ENCODE peak calls at places on chromosomes 12 and 14, in ten cellular contexts. One of them, this sample, is unnamed.
A peak's percentile ranks its signal among the peaks of the same experiment; 100 is the strongest.

GRCh38 chr12:66004922-66005703 is 125.4 kb downstream of the LLPH start:
- DNase-seq in ovary: no peak
- DNase-seq in upper lobe of right lung: no peak
- DNase-seq in astrocyte of the spinal cord: no peak
- DNase-seq in A673: no peak
- DNase-seq in heart left ventricle: no peak
- DNase-seq in right lobe of liver: no peak
- DNase-seq in epithelial cell of esophagus: no peak
- DNase-seq in choroid plexus epithelial cell: no peak
- DNase-seq in bronchial epithelial cell: no peak
- DNase-seq in this sample: no peak

GRCh38 chr14:81314443-81315175 is 85.5 kb downstream of the STON2 start:
- DNase-seq in ovary: no peak
- DNase-seq in upper lobe of right lung: no peak
- DNase-seq in astrocyte of the spinal cord: no peak
- DNase-seq in A673: no peak
- DNase-seq in heart left ventricle: no peak
- DNase-seq in right lobe of liver: no peak
- DNase-seq in epithelial cell of esophagus: no peak
- DNase-seq in choroid plexus epithelial cell: no peak
- DNase-seq in bronchial epithelial cell: no peak
- DNase-seq in this sample: no peak

GRCh38 chr14:69712217-69712565 is 54.8 kb upstream of the SRSF5 start:
- DNase-seq in ovary: no peak
- DNase-seq in upper lobe of right lung: no peak
- DNase-seq in astrocyte of the spinal cord: peak; percentile 28
- DNase-seq in A673: no peak
- DNase-seq in heart left ventricle: no peak
- DNase-seq in right lobe of liver: no peak
- DNase-seq in epithelial cell of esophagus: no peak
- DNase-seq in choroid plexus epithelial cell: no peak
- DNase-seq in bronchial epithelial cell: no peak
- DNase-seq in this sample: no peak

GRCh38 chr14:71607056-71607455 is 325.2 kb upstream of the RGS6 start:
- DNase-seq in ovary: no peak
- DNase-seq in upper lobe of right lung: no peak
- DNase-seq in astrocyte of the spinal cord: no peak
- DNase-seq in A673: no peak
- DNase-seq in heart left ventricle: no peak
- DNase-seq in right lobe of liver: no peak
- DNase-seq in epithelial cell of esophagus: no peak
- DNase-seq in choroid plexus epithelial cell: no peak
- DNase-seq in bronchial epithelial cell: no peak
- DNase-seq in this sample: no peak

GRCh38 chr12:750356-751191 is 1.8 kb upstream of the WNK1 start:
- DNase-seq in ovary: no peak
- DNase-seq in upper lobe of right lung: no peak
- DNase-seq in astrocyte of the spinal cord: no peak
- DNase-seq in A673: no peak
- DNase-seq in heart left ventricle: no peak
- DNase-seq in right lobe of liver: no peak
- DNase-seq in epithelial cell of esophagus: no peak
- DNase-seq in choroid plexus epithelial cell: no peak
- DNase-seq in bronchial epithelial cell: no peak
- DNase-seq in this sample: no peak

GRCh38 chr12:13165578-13166120 is 30.9 kb upstream of the EMP1 start:
- DNase-seq in ovary: peak; percentile 54
- DNase-seq in upper lobe of right lung: peak; percentile 84
- DNase-seq in astrocyte of the spinal cord: peak; percentile 81
- DNase-seq in A673: no peak
- DNase-seq in heart left ventricle: peak; percentile 83
- DNase-seq in right lobe of liver: peak; percentile 79
- DNase-seq in epithelial cell of esophagus: peak; percentile 99
- DNase-seq in choroid plexus epithelial cell: peak; percentile 81
- DNase-seq in bronchial epithelial cell: peak; percentile 99
- DNase-seq in this sample: peak; percentile 66

GRCh38 chr12:43131304-43131703 is 420.7 kb downstream of the ADAMTS20 start:
- DNase-seq in ovary: no peak
- DNase-seq in upper lobe of right lung: no peak
- DNase-seq in astrocyte of the spinal cord: no peak
- DNase-seq in A673: no peak
- DNase-seq in heart left ventricle: no peak
- DNase-seq in right lobe of liver: no peak
- DNase-seq in epithelial cell of esophagus: no peak
- DNase-seq in choroid plexus epithelial cell: no peak
- DNase-seq in bronchial epithelial cell: no peak
- DNase-seq in this sample: no peak

GRCh38 chr14:53368714-53369191 is 215.6 kb upstream of the DDHD1 start:
- DNase-seq in ovary: no peak
- DNase-seq in upper lobe of right lung: no peak
- DNase-seq in astrocyte of the spinal cord: peak; percentile 80
- DNase-seq in A673: no peak
- DNase-seq in heart left ventricle: no peak
- DNase-seq in right lobe of liver: no peak
- DNase-seq in epithelial cell of esophagus: no peak
- DNase-seq in choroid plexus epithelial cell: peak; percentile 67
- DNase-seq in bronchial epithelial cell: peak; percentile 38
- DNase-seq in this sample: peak; percentile 81

GRCh38 chr14:49105512-49105911 is 480.7 kb downstream of the RPS29 start:
- DNase-seq in ovary: no peak
- DNase-seq in upper lobe of right lung: no peak
- DNase-seq in astrocyte of the spinal cord: no peak
- DNase-seq in A673: no peak
- DNase-seq in heart left ventricle: no peak
- DNase-seq in right lobe of liver: no peak
- DNase-seq in epithelial cell of esophagus: no peak
- DNase-seq in choroid plexus epithelial cell: no peak
- DNase-seq in bronchial epithelial cell: no peak
- DNase-seq in this sample: no peak

GRCh38 chr12:31887109-31887811 is 72.0 kb upstream of the RESF1 start:
- DNase-seq in ovary: no peak
- DNase-seq in upper lobe of right lung: no peak
- DNase-seq in astrocyte of the spinal cord: no peak
- DNase-seq in A673: no peak
- DNase-seq in heart left ventricle: no peak
- DNase-seq in right lobe of liver: no peak
- DNase-seq in epithelial cell of esophagus: no peak
- DNase-seq in choroid plexus epithelial cell: no peak
- DNase-seq in bronchial epithelial cell: no peak
- DNase-seq in this sample: no peak

GRCh38 chr12:26514364-26514763 is 318.6 kb downstream of the ITPR2 start:
- DNase-seq in ovary: no peak
- DNase-seq in upper lobe of right lung: no peak
- DNase-seq in astrocyte of the spinal cord: no peak
- DNase-seq in A673: no peak
- DNase-seq in heart left ventricle: no peak
- DNase-seq in right lobe of liver: no peak
- DNase-seq in epithelial cell of esophagus: no peak
- DNase-seq in choroid plexus epithelial cell: no peak
- DNase-seq in bronchial epithelial cell: no peak
- DNase-seq in this sample: no peak

DNA sequence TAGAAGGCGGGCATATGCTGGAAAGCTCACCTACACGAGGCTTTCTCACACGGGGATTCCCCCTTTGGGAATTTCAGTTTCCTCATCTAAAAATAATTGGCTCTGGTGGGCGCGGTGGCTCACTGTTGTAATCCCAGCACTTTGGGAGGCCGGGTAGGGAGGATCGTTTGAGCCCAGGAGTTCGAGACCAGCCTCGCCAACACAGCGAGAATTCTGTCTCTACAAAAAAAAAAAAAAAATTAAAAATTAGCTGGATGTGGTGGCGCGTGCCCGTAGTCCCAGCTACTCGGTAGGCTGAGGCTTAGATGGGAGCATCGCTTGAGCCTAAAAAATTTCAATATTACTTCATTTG is 400 bp upstream of the NDUFA12 start:
- DNase-seq in ovary: no peak
- DNase-seq in upper lobe of right lung: no peak
- DNase-seq in astrocyte of the spinal cord: no peak
- DNase-seq in A673: no peak
- DNase-seq in heart left ventricle: no peak
- DNase-seq in right lobe of liver: no peak
- DNase-seq in epithelial cell of esophagus: no peak
- DNase-seq in choroid plexus epithelial cell: no peak
- DNase-seq in bronchial epithelial cell: no peak
- DNase-seq in this sample: no peak
- H3K4me3 ChIP-seq in ovary: peak overlapping the region; percentile 74
- H3K4me3 ChIP-seq in upper lobe of right lung: peak overlapping the region; percentile 87
- H3K4me3 ChIP-seq in astrocyte of the spinal cord: peak overlapping the region; percentile 78
- H3K4me3 ChIP-seq in A673: peak overlapping the region; percentile 71
- H3K4me3 ChIP-seq in heart left ventricle: peak overlapping the region; percentile 83
- H3K4me3 ChIP-seq in right lobe of liver: peak overlapping the region; percentile 89
- H3K4me3 ChIP-seq in epithelial cell of esophagus: peak overlapping the region; percentile 99
- H3K4me3 ChIP-seq in choroid plexus epithelial cell: peak overlapping the region; percentile 86
- H3K4me3 ChIP-seq in bronchial epithelial cell: peak overlapping the region; percentile 78
- H3K4me3 ChIP-seq in this sample: peak overlapping the region; percentile 73

GRCh38 chr12:120855823-120856589 is 48.2 kb downstream of the SPPL3 start:
- DNase-seq in ovary: no peak
- DNase-seq in upper lobe of right lung: no peak
- DNase-seq in astrocyte of the spinal cord: no peak
- DNase-seq in A673: no peak
- DNase-seq in heart left ventricle: no peak
- DNase-seq in right lobe of liver: no peak
- DNase-seq in epithelial cell of esophagus: no peak
- DNase-seq in choroid plexus epithelial cell: no peak
- DNase-seq in bronchial epithelial cell: no peak
- DNase-seq in this sample: no peak

GRCh38 chr12:120853188-120853587 is 51.0 kb downstream of the SPPL3 start:
- DNase-seq in ovary: no peak
- DNase-seq in upper lobe of right lung: no peak
- DNase-seq in astrocyte of the spinal cord: no peak
- DNase-seq in A673: no peak
- DNase-seq in heart left ventricle: no peak
- DNase-seq in right lobe of liver: no peak
- DNase-seq in epithelial cell of esophagus: no peak
- DNase-seq in choroid plexus epithelial cell: peak; percentile 68
- DNase-seq in bronchial epithelial cell: peak; percentile 42
- DNase-seq in this sample: no peak

GRCh38 chr12:120858306-120859088 is 45.7 kb downstream of the SPPL3 start:
- DNase-seq in ovary: no peak
- DNase-seq in upper lobe of right lung: no peak
- DNase-seq in astrocyte of the spinal cord: no peak
- DNase-seq in A673: no peak
- DNase-seq in heart left ventricle: no peak
- DNase-seq in right lobe of liver: no peak
- DNase-seq in epithelial cell of esophagus: no peak
- DNase-seq in choroid plexus epithelial cell: no peak
- DNase-seq in bronchial epithelial cell: no peak
- DNase-seq in this sample: no peak

GRCh38 chr12:120854804-120855203 is 49.4 kb downstream of the SPPL3 start:
- DNase-seq in ovary: no peak
- DNase-seq in upper lobe of right lung: no peak
- DNase-seq in astrocyte of the spinal cord: no peak
- DNase-seq in A673: no peak
- DNase-seq in heart left ventricle: no peak
- DNase-seq in right lobe of liver: no peak
- DNase-seq in epithelial cell of esophagus: no peak
- DNase-seq in choroid plexus epithelial cell: no peak
- DNase-seq in bronchial epithelial cell: no peak
- DNase-seq in this sample: no peak

GRCh38 chr12:120856980-120857379 is 47.2 kb downstream of the SPPL3 start:
- DNase-seq in ovary: no peak
- DNase-seq in upper lobe of right lung: no peak
- DNase-seq in astrocyte of the spinal cord: no peak
- DNase-seq in A673: peak; percentile 26
- DNase-seq in heart left ventricle: no peak
- DNase-seq in right lobe of liver: no peak
- DNase-seq in epithelial cell of esophagus: peak; percentile 41
- DNase-seq in choroid plexus epithelial cell: no peak
- DNase-seq in bronchial epithelial cell: peak; percentile 29
- DNase-seq in this sample: no peak
- TF ChIP-seq CTCF in ovary: no peak
- TF ChIP-seq CTCF in upper lobe of right lung: peak; percentile 38
- TF ChIP-seq CTCF in astrocyte of the spinal cord: peak; percentile 35
- TF ChIP-seq CTCF in A673: peak; percentile 37
- TF ChIP-seq CTCF in heart left ventricle: peak; percentile 33
- TF ChIP-seq CTCF in right lobe of liver: peak; percentile 37
- TF ChIP-seq CTCF in epithelial cell of esophagus: peak; percentile 49
- TF ChIP-seq CTCF in choroid plexus epithelial cell: peak; percentile 63
- TF ChIP-seq CTCF in bronchial epithelial cell: peak; percentile 46
- TF ChIP-seq CTCF in this sample: peak; percentile 48

DNA sequence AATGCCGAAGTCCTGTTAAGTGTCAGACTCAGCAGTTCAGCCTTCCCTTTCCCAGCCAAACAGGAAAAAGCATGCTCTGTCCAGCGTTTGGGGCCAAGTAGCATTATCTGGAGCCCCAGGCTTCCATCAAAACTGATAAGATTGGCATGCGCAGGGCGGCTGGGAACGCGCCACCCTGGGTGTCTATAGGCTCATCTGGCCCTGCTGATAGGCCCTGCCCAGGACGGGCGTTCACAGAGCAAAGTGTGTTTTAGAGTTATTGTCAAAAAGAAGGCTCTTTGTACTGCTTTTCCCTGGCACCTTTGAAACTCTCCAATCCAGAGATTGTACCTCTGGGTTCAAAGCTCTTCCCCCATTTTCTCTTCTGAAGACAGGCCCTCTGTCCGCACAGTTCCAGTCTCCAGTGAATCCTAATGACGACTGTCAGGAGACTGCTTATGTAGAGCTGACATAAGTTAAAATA is at the start of gene ART4:
- DNase-seq in ovary: no peak
- DNase-seq in upper lobe of right lung: no peak
- DNase-seq in astrocyte of the spinal cord: no peak
- DNase-seq in A673: no peak
- DNase-seq in heart left ventricle: peak; percentile 49
- DNase-seq in right lobe of liver: peak; percentile 85
- DNase-seq in epithelial cell of esophagus: no peak
- DNase-seq in choroid plexus epithelial cell: no peak
- DNase-seq in bronchial epithelial cell: no peak
- DNase-seq in this sample: no peak
- H3K4me3 ChIP-seq in ovary: no peak within 1 kb of the TSS
- H3K4me3 ChIP-seq in upper lobe of right lung: peak within 1 kb of the TSS; percentile 25
- H3K4me3 ChIP-seq in astrocyte of the spinal cord: no peak within 1 kb of the TSS
- H3K4me3 ChIP-seq in A673: no peak within 1 kb of the TSS
- H3K4me3 ChIP-seq in heart left ventricle: no peak within 1 kb of the TSS
- H3K4me3 ChIP-seq in right lobe of liver: peak within 1 kb of the TSS; percentile 40
- H3K4me3 ChIP-seq in epithelial cell of esophagus: no peak within 1 kb of the TSS
- H3K4me3 ChIP-seq in choroid plexus epithelial cell: no peak within 1 kb of the TSS
- H3K4me3 ChIP-seq in bronchial epithelial cell: no peak within 1 kb of the TSS
- H3K4me3 ChIP-seq in this sample: no peak within 1 kb of the TSS

DNA sequence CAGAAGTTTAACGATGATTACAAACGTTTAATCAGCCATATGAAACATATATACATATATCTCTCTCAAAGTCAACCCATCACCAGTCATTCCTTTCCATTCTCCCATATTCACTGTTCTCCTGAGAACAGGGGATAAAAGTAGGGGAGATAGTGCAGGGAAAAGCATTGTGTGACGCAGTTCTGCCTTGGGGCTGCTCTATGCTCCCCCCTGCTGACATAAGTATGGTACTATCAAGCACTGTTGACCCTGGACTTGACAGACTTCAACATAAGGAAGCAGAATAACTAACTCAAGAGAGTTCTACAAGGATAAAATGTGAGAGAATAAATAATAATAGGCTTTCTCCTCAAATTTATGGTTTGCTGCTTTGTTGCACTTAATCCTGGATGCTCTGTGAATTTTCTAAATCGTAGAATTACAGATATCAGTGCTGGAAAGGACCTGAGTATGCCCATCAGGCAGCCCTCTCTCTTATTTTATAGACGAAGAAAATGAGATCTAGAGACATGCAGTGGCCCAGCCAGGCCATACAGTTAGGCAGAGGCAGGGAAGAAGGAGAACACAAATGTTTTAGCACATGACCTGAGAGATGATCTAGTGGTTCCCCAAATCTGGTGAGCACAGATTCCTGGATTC is 87.2 kb downstream of the SCN8A start:
- DNase-seq in ovary: no peak
- DNase-seq in upper lobe of right lung: no peak
- DNase-seq in astrocyte of the spinal cord: peak; percentile 54
- DNase-seq in A673: peak; percentile 76
- DNase-seq in heart left ventricle: no peak
- DNase-seq in right lobe of liver: no peak
- DNase-seq in epithelial cell of esophagus: peak; percentile 70
- DNase-seq in choroid plexus epithelial cell: peak; percentile 68
- DNase-seq in bronchial epithelial cell: peak; percentile 58
- DNase-seq in this sample: no peak
- TF ChIP-seq CTCF in ovary: no peak
- TF ChIP-seq CTCF in upper lobe of right lung: peak; percentile 64
- TF ChIP-seq CTCF in astrocyte of the spinal cord: peak; percentile 80
- TF ChIP-seq CTCF in A673: peak; percentile 76
- TF ChIP-seq CTCF in heart left ventricle: peak; percentile 66
- TF ChIP-seq CTCF in right lobe of liver: peak; percentile 76
- TF ChIP-seq CTCF in epithelial cell of esophagus: peak; percentile 86
- TF ChIP-seq CTCF in choroid plexus epithelial cell: peak; percentile 80
- TF ChIP-seq CTCF in bronchial epithelial cell: peak; percentile 76
- TF ChIP-seq CTCF in this sample: peak; percentile 86

This sample was measured in HFF-Myc.